ENCODE peak calls at places on chromosomes 11 and 22, in eight cellular contexts. One of them, this sample, is unnamed.

GRCh38 chr11:2305862-2306823 is 4.3 kb downstream of the TSPAN32 start:
- DNase-seq in body of pancreas: peak
- DNase-seq in coronary artery: peak
- DNase-seq in foreskin keratinocyte: no peak
- DNase-seq in left ventricle myocardium inferior: peak
- DNase-seq in CD4-positive, alpha-beta memory T cell: peak
- DNase-seq in CD4-positive, CD25-positive, alpha-beta regulatory T cell: peak
- DNase-seq in RWPE2: peak
- DNase-seq in this sample: peak

GRCh38 chr11:94574193-94574961 is 7.2 kb downstream of the PIWIL4 start:
- DNase-seq in body of pancreas: peak
- DNase-seq in coronary artery: no peak
- DNase-seq in foreskin keratinocyte: no peak
- DNase-seq in left ventricle myocardium inferior: no peak
- DNase-seq in CD4-positive, alpha-beta memory T cell: no peak
- DNase-seq in CD4-positive, CD25-positive, alpha-beta regulatory T cell: no peak
- DNase-seq in RWPE2: no peak
- DNase-seq in this sample: no peak

GRCh38 chr11:10298342-10298741 is 4.3 kb upstream of the SBF2 start:
- DNase-seq in body of pancreas: no peak
- DNase-seq in coronary artery: no peak
- DNase-seq in foreskin keratinocyte: no peak
- DNase-seq in left ventricle myocardium inferior: no peak
- DNase-seq in CD4-positive, alpha-beta memory T cell: peak
- DNase-seq in CD4-positive, CD25-positive, alpha-beta regulatory T cell: peak
- DNase-seq in RWPE2: no peak
- DNase-seq in this sample: no peak

GRCh38 chr11:3623126-3623525 is 18.7 kb downstream of the ART5 start:
- DNase-seq in body of pancreas: no peak
- DNase-seq in coronary artery: no peak
- DNase-seq in foreskin keratinocyte: no peak
- DNase-seq in left ventricle myocardium inferior: no peak
- DNase-seq in CD4-positive, alpha-beta memory T cell: no peak
- DNase-seq in CD4-positive, CD25-positive, alpha-beta regulatory T cell: no peak
- DNase-seq in RWPE2: peak
- DNase-seq in this sample: no peak

GRCh38 chr11:27217948-27218410 is 145.0 kb downstream of the CCDC34 start:
- DNase-seq in body of pancreas: peak
- DNase-seq in coronary artery: no peak
- DNase-seq in foreskin keratinocyte: no peak
- DNase-seq in left ventricle myocardium inferior: no peak
- DNase-seq in CD4-positive, alpha-beta memory T cell: no peak
- DNase-seq in CD4-positive, CD25-positive, alpha-beta regulatory T cell: no peak
- DNase-seq in RWPE2: no peak
- DNase-seq in this sample: no peak

GRCh38 chr22:22109693-22110466 is 127.3 kb upstream of the TOP3B start:
- DNase-seq in body of pancreas: no peak
- DNase-seq in coronary artery: no peak
- DNase-seq in foreskin keratinocyte: no peak
- DNase-seq in left ventricle myocardium inferior: no peak
- DNase-seq in CD4-positive, alpha-beta memory T cell: no peak
- DNase-seq in CD4-positive, CD25-positive, alpha-beta regulatory T cell: no peak
- DNase-seq in RWPE2: no peak
- DNase-seq in this sample: no peak

GRCh38 chr11:119315139-119316016 is 1.6 kb downstream of the MCAM start:
- DNase-seq in body of pancreas: peak
- DNase-seq in coronary artery: no peak
- DNase-seq in foreskin keratinocyte: peak
- DNase-seq in left ventricle myocardium inferior: peak
- DNase-seq in CD4-positive, alpha-beta memory T cell: peak
- DNase-seq in CD4-positive, CD25-positive, alpha-beta regulatory T cell: peak
- DNase-seq in RWPE2: no peak
- DNase-seq in this sample: no peak

GRCh38 chr22:32518848-32519247 is 44.2 kb downstream of the FBXO7 start:
- DNase-seq in body of pancreas: no peak
- DNase-seq in coronary artery: no peak
- DNase-seq in foreskin keratinocyte: no peak
- DNase-seq in left ventricle myocardium inferior: no peak
- DNase-seq in CD4-positive, alpha-beta memory T cell: no peak
- DNase-seq in CD4-positive, CD25-positive, alpha-beta regulatory T cell: peak
- DNase-seq in RWPE2: no peak
- DNase-seq in this sample: no peak

GRCh38 chr11:25317221-25317620 is 820.4 kb downstream of the LUZP2 start:
- DNase-seq in body of pancreas: no peak
- DNase-seq in coronary artery: no peak
- DNase-seq in foreskin keratinocyte: peak
- DNase-seq in left ventricle myocardium inferior: no peak
- DNase-seq in CD4-positive, alpha-beta memory T cell: no peak
- DNase-seq in CD4-positive, CD25-positive, alpha-beta regulatory T cell: no peak
- DNase-seq in RWPE2: no peak
- DNase-seq in this sample: no peak

GRCh38 chr11:33899383-33900037 is 7.6 kb upstream of the LMO2 start:
- DNase-seq in body of pancreas: peak
- DNase-seq in coronary artery: peak
- DNase-seq in foreskin keratinocyte: peak
- DNase-seq in left ventricle myocardium inferior: peak
- DNase-seq in CD4-positive, alpha-beta memory T cell: no peak
- DNase-seq in CD4-positive, CD25-positive, alpha-beta regulatory T cell: no peak
- DNase-seq in RWPE2: no peak
- DNase-seq in this sample: peak

GRCh38 chr11:101436511-101437142 is 147.2 kb downstream of the TRPC6 start:
- DNase-seq in body of pancreas: peak
- DNase-seq in coronary artery: no peak
- DNase-seq in foreskin keratinocyte: peak
- DNase-seq in left ventricle myocardium inferior: no peak
- DNase-seq in CD4-positive, alpha-beta memory T cell: no peak
- DNase-seq in CD4-positive, CD25-positive, alpha-beta regulatory T cell: peak
- DNase-seq in RWPE2: no peak
- DNase-seq in this sample: no peak

GRCh38 chr11:103892603-103893002 is 143.8 kb upstream of the DDI1 start:
- DNase-seq in body of pancreas: no peak
- DNase-seq in coronary artery: no peak
- DNase-seq in foreskin keratinocyte: no peak
- DNase-seq in left ventricle myocardium inferior: no peak
- DNase-seq in CD4-positive, alpha-beta memory T cell: no peak
- DNase-seq in CD4-positive, CD25-positive, alpha-beta regulatory T cell: no peak
- DNase-seq in RWPE2: no peak
- DNase-seq in this sample: no peak

GRCh38 chr22:38455530-38456271 is 702 bp upstream of the KCNJ4 start:
- DNase-seq in body of pancreas: no peak
- DNase-seq in coronary artery: no peak
- DNase-seq in foreskin keratinocyte: no peak
- DNase-seq in left ventricle myocardium inferior: no peak
- DNase-seq in CD4-positive, alpha-beta memory T cell: no peak
- DNase-seq in CD4-positive, CD25-positive, alpha-beta regulatory T cell: no peak
- DNase-seq in RWPE2: no peak
- DNase-seq in this sample: no peak

GRCh38 chr22:44193537-44193896 is 12.8 kb downstream of the PARVG start:
- DNase-seq in body of pancreas: no peak
- DNase-seq in coronary artery: no peak
- DNase-seq in foreskin keratinocyte: peak
- DNase-seq in left ventricle myocardium inferior: no peak
- DNase-seq in CD4-positive, alpha-beta memory T cell: no peak
- DNase-seq in CD4-positive, CD25-positive, alpha-beta regulatory T cell: peak
- DNase-seq in RWPE2: no peak
- DNase-seq in this sample: no peak

GRCh38 chr11:69339916-69340565 is 46.1 kb downstream of the MYEOV start:
- DNase-seq in body of pancreas: no peak
- DNase-seq in coronary artery: peak
- DNase-seq in foreskin keratinocyte: no peak
- DNase-seq in left ventricle myocardium inferior: no peak
- DNase-seq in CD4-positive, alpha-beta memory T cell: no peak
- DNase-seq in CD4-positive, CD25-positive, alpha-beta regulatory T cell: no peak
- DNase-seq in RWPE2: no peak
- DNase-seq in this sample: no peak

GRCh38 chr11:64461081-64461480 is 102.1 kb downstream of the RPS6KA4 start:
- DNase-seq in body of pancreas: no peak
- DNase-seq in coronary artery: peak
- DNase-seq in foreskin keratinocyte: no peak
- DNase-seq in left ventricle myocardium inferior: no peak
- DNase-seq in CD4-positive, alpha-beta memory T cell: no peak
- DNase-seq in CD4-positive, CD25-positive, alpha-beta regulatory T cell: no peak
- DNase-seq in RWPE2: no peak
- DNase-seq in this sample: no peak

GRCh38 chr11:64341851-64342791 is 2.1 kb downstream of the CCDC88B start:
- DNase-seq in body of pancreas: peak
- DNase-seq in coronary artery: peak
- DNase-seq in foreskin keratinocyte: peak
- DNase-seq in left ventricle myocardium inferior: peak
- DNase-seq in CD4-positive, alpha-beta memory T cell: peak
- DNase-seq in CD4-positive, CD25-positive, alpha-beta regulatory T cell: peak
- DNase-seq in RWPE2: peak
- DNase-seq in this sample: peak

GRCh38 chr11:77776455-77776854 is 44.1 kb downstream of the RSF1 start:
- DNase-seq in body of pancreas: no peak
- DNase-seq in coronary artery: no peak
- DNase-seq in foreskin keratinocyte: no peak
- DNase-seq in left ventricle myocardium inferior: no peak
- DNase-seq in CD4-positive, alpha-beta memory T cell: peak
- DNase-seq in CD4-positive, CD25-positive, alpha-beta regulatory T cell: peak
- DNase-seq in RWPE2: no peak
- DNase-seq in this sample: no peak

GRCh38 chr11:111582163-111582562 is 20.1 kb upstream of the SIK2 start:
- DNase-seq in body of pancreas: no peak
- DNase-seq in coronary artery: no peak
- DNase-seq in foreskin keratinocyte: no peak
- DNase-seq in left ventricle myocardium inferior: no peak
- DNase-seq in CD4-positive, alpha-beta memory T cell: no peak
- DNase-seq in CD4-positive, CD25-positive, alpha-beta regulatory T cell: no peak
- DNase-seq in RWPE2: no peak
- DNase-seq in this sample: no peak

GRCh38 chr11:1749020-1749758 is 1.2 kb downstream of the IFITM10 start:
- DNase-seq in body of pancreas: no peak
- DNase-seq in coronary artery: no peak
- DNase-seq in foreskin keratinocyte: no peak
- DNase-seq in left ventricle myocardium inferior: no peak
- DNase-seq in CD4-positive, alpha-beta memory T cell: no peak
- DNase-seq in CD4-positive, CD25-positive, alpha-beta regulatory T cell: no peak
- DNase-seq in RWPE2: peak
- DNase-seq in this sample: no peak

GRCh38 chr11:71395010-71395560 is 53.1 kb downstream of the DHCR7 start:
- DNase-seq in body of pancreas: no peak
- DNase-seq in coronary artery: no peak
- DNase-seq in foreskin keratinocyte: no peak
- DNase-seq in left ventricle myocardium inferior: no peak
- DNase-seq in CD4-positive, alpha-beta memory T cell: no peak
- DNase-seq in CD4-positive, CD25-positive, alpha-beta regulatory T cell: no peak
- DNase-seq in RWPE2: no peak
- DNase-seq in this sample: no peak

GRCh38 chr11:92393218-92393617 is 168.6 kb downstream of the FAT3 start:
- DNase-seq in body of pancreas: no peak
- DNase-seq in coronary artery: no peak
- DNase-seq in foreskin keratinocyte: no peak
- DNase-seq in left ventricle myocardium inferior: no peak
- DNase-seq in CD4-positive, alpha-beta memory T cell: no peak
- DNase-seq in CD4-positive, CD25-positive, alpha-beta regulatory T cell: no peak
- DNase-seq in RWPE2: no peak
- DNase-seq in this sample: no peak

GRCh38 chr11:19976281-19976941 is 183.9 kb downstream of the DBX1 start:
- DNase-seq in body of pancreas: no peak
- DNase-seq in coronary artery: no peak
- DNase-seq in foreskin keratinocyte: no peak
- DNase-seq in left ventricle myocardium inferior: no peak
- DNase-seq in CD4-positive, alpha-beta memory T cell: no peak
- DNase-seq in CD4-positive, CD25-positive, alpha-beta regulatory T cell: no peak
- DNase-seq in RWPE2: no peak
- DNase-seq in this sample: no peak

GRCh38 chr11:87156970-87157369 is 119.2 kb downstream of the TMEM135 start:
- DNase-seq in body of pancreas: no peak
- DNase-seq in coronary artery: no peak
- DNase-seq in foreskin keratinocyte: no peak
- DNase-seq in left ventricle myocardium inferior: no peak
- DNase-seq in CD4-positive, alpha-beta memory T cell: no peak
- DNase-seq in CD4-positive, CD25-positive, alpha-beta regulatory T cell: no peak
- DNase-seq in RWPE2: no peak
- DNase-seq in this sample: no peak
- H3K27ac ChIP-seq in body of pancreas: no peak
- H3K27ac ChIP-seq in coronary artery: no peak
- H3K27ac ChIP-seq in foreskin keratinocyte: no peak
- H3K27ac ChIP-seq in left ventricle myocardium inferior: no peak
- H3K27ac ChIP-seq in CD4-positive, alpha-beta memory T cell: no peak
- H3K27ac ChIP-seq in CD4-positive, CD25-positive, alpha-beta regulatory T cell: no peak
- H3K27ac ChIP-seq in RWPE2: no peak
- H3K27ac ChIP-seq in this sample: no peak

GRCh38 chr11:565921-566509 is 5.2 kb downstream of the RASSF7 start:
- DNase-seq in body of pancreas: no peak
- DNase-seq in coronary artery: no peak
- DNase-seq in foreskin keratinocyte: no peak
- DNase-seq in left ventricle myocardium inferior: no peak
- DNase-seq in CD4-positive, alpha-beta memory T cell: no peak
- DNase-seq in CD4-positive, CD25-positive, alpha-beta regulatory T cell: no peak
- DNase-seq in RWPE2: no peak
- DNase-seq in this sample: no peak

GRCh38 chr11:568306-569259 is 7.7 kb upstream of the PHRF1 start:
- DNase-seq in body of pancreas: peak
- DNase-seq in coronary artery: peak
- DNase-seq in foreskin keratinocyte: peak
- DNase-seq in left ventricle myocardium inferior: peak
- DNase-seq in CD4-positive, alpha-beta memory T cell: peak
- DNase-seq in CD4-positive, CD25-positive, alpha-beta regulatory T cell: peak
- DNase-seq in RWPE2: peak
- DNase-seq in this sample: peak

GRCh38 chr11:567036-567628 is 6.4 kb downstream of the RASSF7 start:
- DNase-seq in body of pancreas: no peak
- DNase-seq in coronary artery: no peak
- DNase-seq in foreskin keratinocyte: no peak
- DNase-seq in left ventricle myocardium inferior: no peak
- DNase-seq in CD4-positive, alpha-beta memory T cell: no peak
- DNase-seq in CD4-positive, CD25-positive, alpha-beta regulatory T cell: no peak
- DNase-seq in RWPE2: no peak
- DNase-seq in this sample: no peak

GRCh38 chr11:569273-569885 is 6.9 kb upstream of the PHRF1 start:
- DNase-seq in body of pancreas: no peak
- DNase-seq in coronary artery: no peak
- DNase-seq in foreskin keratinocyte: no peak
- DNase-seq in left ventricle myocardium inferior: peak
- DNase-seq in CD4-positive, alpha-beta memory T cell: no peak
- DNase-seq in CD4-positive, CD25-positive, alpha-beta regulatory T cell: no peak
- DNase-seq in RWPE2: no peak
- DNase-seq in this sample: peak

GRCh38 chr11:567629-568258 is 7.0 kb downstream of the RASSF7 start:
- DNase-seq in body of pancreas: no peak
- DNase-seq in coronary artery: no peak
- DNase-seq in foreskin keratinocyte: no peak
- DNase-seq in left ventricle myocardium inferior: no peak
- DNase-seq in CD4-positive, alpha-beta memory T cell: no peak
- DNase-seq in CD4-positive, CD25-positive, alpha-beta regulatory T cell: no peak
- DNase-seq in RWPE2: no peak
- DNase-seq in this sample: no peak
- H3K27ac ChIP-seq in body of pancreas: peak
- H3K27ac ChIP-seq in coronary artery: peak
- H3K27ac ChIP-seq in foreskin keratinocyte: no peak
- H3K27ac ChIP-seq in left ventricle myocardium inferior: peak
- H3K27ac ChIP-seq in CD4-positive, alpha-beta memory T cell: no peak
- H3K27ac ChIP-seq in CD4-positive, CD25-positive, alpha-beta regulatory T cell: peak
- H3K27ac ChIP-seq in RWPE2: peak
- H3K27ac ChIP-seq in this sample: peak

GRCh38 chr11:128194226-128194625 is 393.1 kb downstream of the ETS1 start:
- DNase-seq in body of pancreas: no peak
- DNase-seq in coronary artery: no peak
- DNase-seq in foreskin keratinocyte: no peak
- DNase-seq in left ventricle myocardium inferior: no peak
- DNase-seq in CD4-positive, alpha-beta memory T cell: no peak
- DNase-seq in CD4-positive, CD25-positive, alpha-beta regulatory T cell: no peak
- DNase-seq in RWPE2: no peak
- DNase-seq in this sample: no peak
- H3K27ac ChIP-seq in body of pancreas: no peak
- H3K27ac ChIP-seq in coronary artery: no peak
- H3K27ac ChIP-seq in foreskin keratinocyte: no peak
- H3K27ac ChIP-seq in left ventricle myocardium inferior: peak
- H3K27ac ChIP-seq in CD4-positive, alpha-beta memory T cell: no peak
- H3K27ac ChIP-seq in CD4-positive, CD25-positive, alpha-beta regulatory T cell: no peak
- H3K27ac ChIP-seq in RWPE2: no peak
- H3K27ac ChIP-seq in this sample: no peak

GRCh38 chr22:24816841-24817240 is 10.8 kb downstream of the SGSM1 start:
- DNase-seq in body of pancreas: no peak
- DNase-seq in coronary artery: no peak
- DNase-seq in foreskin keratinocyte: no peak
- DNase-seq in left ventricle myocardium inferior: no peak
- DNase-seq in CD4-positive, alpha-beta memory T cell: no peak
- DNase-seq in CD4-positive, CD25-positive, alpha-beta regulatory T cell: no peak
- DNase-seq in RWPE2: no peak
- DNase-seq in this sample: no peak
- H3K27ac ChIP-seq in body of pancreas: no peak
- H3K27ac ChIP-seq in coronary artery: no peak
- H3K27ac ChIP-seq in foreskin keratinocyte: no peak
- H3K27ac ChIP-seq in left ventricle myocardium inferior: no peak
- H3K27ac ChIP-seq in CD4-positive, alpha-beta memory T cell: no peak
- H3K27ac ChIP-seq in CD4-positive, CD25-positive, alpha-beta regulatory T cell: no peak
- H3K27ac ChIP-seq in RWPE2: no peak
- H3K27ac ChIP-seq in this sample: peak

This sample was measured in right atrium auricular region.